ENCODE peak calls at places on chromosomes 11 and 22, in seven cellular contexts. F is stomach, T is psoas muscle, S is heart left ventricle, I is hepatocyte, J is GM23338, Q is breast epithelium. P is an unnamed sample. For H3K4me1 and H3K27me3, the result is how much of the 10 kb centered on the place peaks cover.

GRCh38 chr11:100789500-100789899 is 102.4 kb downstream of the ARHGAP42 start:
- DNase-seq in F (no peak), T (peak), S (peak), I (peak), J (no peak), Q (no peak), P (peak)

GRCh38 chr11:129724866-129725265 is 90.8 kb upstream of the TMEM45B start:
- DNase-seq in F (no peak), T (no peak), S (no peak), I (no peak), J (no peak), Q (no peak), P (no peak)

GRCh38 chr11:72446929-72447753 is 12.8 kb upstream of the CLPB start:
- DNase-seq in F (no peak), T (no peak), S (no peak), I (peak), J (peak), Q (no peak), P (no peak)

GRCh38 chr11:95732930-95733602 is 56.5 kb downstream of the FAM76B start:
- DNase-seq in F (no peak), T (no peak), S (no peak), I (no peak), J (no peak), Q (no peak), P (no peak)

GRCh38 chr11:82675838-82676237 is 57.8 kb downstream of the FAM181B start:
- DNase-seq in F (no peak), T (no peak), S (no peak), I (no peak), J (peak), Q (no peak), P (no peak)

GRCh38 chr11:94828088-94828487 is 59.9 kb downstream of the AMOTL1 start:
- DNase-seq in F (no peak), T (no peak), S (no peak), I (no peak), J (no peak), Q (no peak), P (no peak)

GRCh38 chr22:39738746-39739145 is 154.8 kb downstream of the ENTHD1 start:
- DNase-seq in F (no peak), T (no peak), S (no peak), I (peak), J (no peak), Q (no peak), P (no peak)

GRCh38 chr11:129972596-129972995 is 30.0 kb downstream of the PRDM10 start:
- DNase-seq in F (no peak), T (no peak), S (no peak), I (no peak), J (peak), Q (no peak), P (no peak)

GRCh38 chr11:68974421-68975194 is 6.2 kb downstream of the MRGPRD start:
- DNase-seq in F (no peak), T (no peak), S (no peak), I (peak), J (peak), Q (no peak), P (no peak)

GRCh38 chr11:2780850-2781412 is 81.1 kb upstream of the KCNQ1OT1 start:
- DNase-seq in F (peak), T (no peak), S (peak), I (no peak), J (no peak), Q (no peak), P (no peak)

GRCh38 chr11:34051349-34052035 is at the start of gene CAPRIN1:
- DNase-seq in F (peak), T (peak), S (peak), I (peak), J (peak), Q (peak), P (peak)

GRCh38 chr11:78961938-78962701 is 387.5 kb upstream of the NARS2 start:
- DNase-seq in F (no peak), T (no peak), S (no peak), I (peak), J (peak), Q (no peak), P (no peak)

GRCh38 chr11:108069947-108070346 is 51.4 kb upstream of the ACAT1 start:
- DNase-seq in F (no peak), T (no peak), S (no peak), I (no peak), J (no peak), Q (no peak), P (no peak)

GRCh38 chr22:45857519-45857918 is 119.4 kb downstream of the WNT7B start:
- DNase-seq in F (peak), T (no peak), S (no peak), I (no peak), J (no peak), Q (no peak), P (no peak)

GRCh38 chr11:120880791-120881190 is 143.1 kb upstream of the TBCEL start:
- DNase-seq in F (no peak), T (no peak), S (no peak), I (no peak), J (no peak), Q (no peak), P (no peak)

GRCh38 chr22:35102663-35103062 is 36.7 kb downstream of the ISX start:
- DNase-seq in F (no peak), T (no peak), S (no peak), I (peak), J (peak), Q (no peak), P (no peak)

GRCh38 chr11:17894929-17895658 is 117.8 kb downstream of the SERGEF start:
- DNase-seq in F (no peak), T (no peak), S (no peak), I (no peak), J (no peak), Q (no peak), P (no peak)

GRCh38 chr11:86696004-86696403 is 23.6 kb upstream of the ME3 start:
- DNase-seq in F (no peak), T (no peak), S (no peak), I (peak), J (no peak), Q (no peak), P (no peak)

GRCh38 chr22:23256138-23256932 is 76.0 kb downstream of the BCR start:
- DNase-seq in F (no peak), T (no peak), S (no peak), I (no peak), J (no peak), Q (no peak), P (no peak)

GRCh38 chr11:46675288-46675851 is 25.0 kb downstream of the ARHGAP1 start:
- DNase-seq in F (peak), T (peak), S (peak), I (peak), J (no peak), Q (peak), P (peak)

GRCh38 chr22:31475778-31476177 is 13.9 kb downstream of the EIF4ENIF1 start:
- DNase-seq in F (no peak), T (no peak), S (no peak), I (no peak), J (no peak), Q (no peak), P (no peak)

GRCh38 chr11:126890561-126890960 is 110.0 kb downstream of the KIRREL3 start:
- DNase-seq in F (no peak), T (no peak), S (no peak), I (no peak), J (peak), Q (no peak), P (no peak)

GRCh38 chr11:35683728-35684339 is 21.3 kb downstream of the TRIM44 start:
- DNase-seq in F (no peak), T (no peak), S (no peak), I (no peak), J (no peak), Q (no peak), P (no peak)

GRCh38 chr11:72598901-72599300 is 75.3 kb downstream of the PDE2A start:
- DNase-seq in F (peak), T (peak), S (peak), I (peak), J (peak), Q (no peak), P (no peak)

GRCh38 chr11:45298718-45299117 is 12.6 kb upstream of the SYT13 start:
- DNase-seq in F (no peak), T (no peak), S (no peak), I (no peak), J (peak), Q (no peak), P (no peak)

GRCh38 chr11:31492320-31492913 is 17.0 kb downstream of the IMMP1L start:
- DNase-seq in F (no peak), T (no peak), S (no peak), I (no peak), J (no peak), Q (no peak), P (no peak)

GRCh38 chr11:63240098-63240497 is 3.3 kb downstream of the SLC22A25 start:
- DNase-seq in F (no peak), T (no peak), S (no peak), I (no peak), J (no peak), Q (no peak), P (no peak)

GRCh38 chr22:32482708-32483107 is 8.1 kb downstream of the FBXO7 start:
- DNase-seq in F (no peak), T (no peak), S (no peak), I (no peak), J (no peak), Q (no peak), P (no peak)

GRCh38 chr22:44698531-44699421 is 3.2 kb upstream of the PRR5 start:
- DNase-seq in F (no peak), T (no peak), S (no peak), I (peak), J (peak), Q (no peak), P (no peak)

GRCh38 chr11:8016396-8016949 is 29.3 kb downstream of the EIF3F start:
- DNase-seq in F (no peak), T (no peak), S (no peak), I (no peak), J (peak), Q (no peak), P (no peak)

GRCh38 chr11:59206635-59207034 is 6.1 kb downstream of the MPEG1 start:
- DNase-seq in F (peak), T (no peak), S (no peak), I (peak), J (peak), Q (no peak), P (no peak)

GRCh38 chr11:15179167-15179566 is 64.4 kb downstream of the INSC start:
- DNase-seq in F (no peak), T (no peak), S (no peak), I (peak), J (no peak), Q (no peak), P (no peak)

GRCh38 chr11:11416917-11417316 is 63.9 kb upstream of the CSNK2A3 start:
- DNase-seq in F (no peak), T (no peak), S (no peak), I (no peak), J (no peak), Q (no peak), P (peak)

GRCh38 chr11:132101861-132102260 is 731.4 kb downstream of the NTM start:
- DNase-seq in F (no peak), T (no peak), S (no peak), I (no peak), J (no peak), Q (no peak), P (no peak)

GRCh38 chr22:22362939-22363338 is 118.4 kb downstream of the VPREB1 start:
- DNase-seq in F (no peak), T (no peak), S (no peak), I (no peak), J (no peak), Q (no peak), P (no peak)

GRCh38 chr22:49880281-49880680 is 26.6 kb downstream of the ZBED4 start:
- DNase-seq in F (no peak), T (no peak), S (no peak), I (no peak), J (peak), Q (no peak), P (no peak)

GRCh38 chr11:70696076-70696475 is 297.7 kb downstream of the CTTN start:
- DNase-seq in F (no peak), T (no peak), S (no peak), I (no peak), J (no peak), Q (no peak), P (no peak)

GRCh38 chr22:33561149-33561807 is 359.0 kb downstream of the LARGE1 start:
- DNase-seq in F (peak), T (no peak), S (no peak), I (no peak), J (no peak), Q (no peak), P (no peak)

GRCh38 chr11:116951762-116952161 is 114.3 kb upstream of the APOA1 start:
- DNase-seq in F (no peak), T (no peak), S (no peak), I (no peak), J (no peak), Q (no peak), P (no peak)

GRCh38 chr11:116953525-116954284 is 116.3 kb upstream of the APOA1 start:
- DNase-seq in F (no peak), T (no peak), S (no peak), I (no peak), J (no peak), Q (no peak), P (no peak)

GRCh38 chr11:116955949-116956348 is 118.5 kb upstream of the APOA1 start:
- DNase-seq in F (no peak), T (no peak), S (peak), I (no peak), J (peak), Q (no peak), P (peak)

GRCh38 chr11:116958246-116958645 is 120.8 kb upstream of the APOA1 start:
- DNase-seq in F (no peak), T (no peak), S (no peak), I (no peak), J (no peak), Q (no peak), P (no peak)

DNA sequence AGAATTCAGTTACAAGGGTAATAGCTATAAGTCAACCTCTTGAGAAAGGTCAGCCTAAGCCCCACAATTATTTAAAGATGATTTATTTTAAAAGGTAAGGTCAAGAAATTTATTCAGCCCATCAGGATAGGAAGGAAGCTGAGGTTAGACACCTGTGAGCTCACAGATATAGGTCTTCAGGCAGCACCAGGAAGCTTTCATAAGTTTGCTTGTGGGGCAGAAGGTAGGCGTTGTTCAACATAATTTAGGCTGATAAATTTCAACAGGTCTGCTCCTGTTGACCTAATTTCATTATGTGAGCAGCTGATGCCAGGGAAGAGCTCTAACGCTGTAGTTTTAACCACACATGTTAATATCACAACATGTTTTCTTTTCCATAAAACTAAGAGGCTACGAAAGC is 118.1 kb upstream of the APOA1 start:
- DNase-seq in F (no peak), T (no peak), S (no peak), I (no peak), J (no peak), Q (no peak), P (no peak)
- H3K4me1 ChIP-seq in F (under half), T (under half), S (under half), I (under half), J (under half), Q (under half), P (under half)

DNA sequence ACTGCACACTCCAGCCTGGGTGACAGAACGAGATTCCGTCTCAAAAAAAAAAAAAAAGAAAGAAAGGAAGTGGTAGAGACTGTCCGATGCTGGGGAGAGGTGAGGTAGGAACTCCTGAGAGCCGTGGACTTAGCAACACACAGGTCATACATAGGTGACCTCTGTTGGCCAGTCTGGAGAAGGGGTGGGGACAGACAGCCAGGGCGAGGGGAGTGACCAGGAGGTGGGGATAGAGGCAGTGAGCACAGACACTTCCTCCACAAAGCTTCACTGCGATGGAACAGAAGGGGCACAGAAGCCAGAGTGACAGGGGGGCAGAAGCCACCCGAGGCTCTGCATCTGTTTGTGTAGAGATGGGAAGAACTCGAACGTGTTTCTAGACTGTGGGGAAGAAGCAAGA is 47.1 kb downstream of the MYH9 start:
- DNase-seq in F (peak), T (no peak), S (no peak), I (no peak), J (no peak), Q (no peak), P (no peak)
- TF ChIP-seq CTCF in F (no peak), T (no peak), S (no peak), I (peak), J (no peak), Q (no peak), P (no peak)

GRCh38 chr11:75145972-75146519 is 4.9 kb upstream of the SLCO2B1 start:
- DNase-seq in F (no peak), T (no peak), S (no peak), I (no peak), J (no peak), Q (no peak), P (no peak)

GRCh38 chr11:75147875-75148263 is 3.0 kb upstream of the SLCO2B1 start:
- DNase-seq in F (no peak), T (peak), S (peak), I (no peak), J (no peak), Q (no peak), P (peak)

GRCh38 chr11:75147191-75147874 is 3.6 kb upstream of the SLCO2B1 start:
- DNase-seq in F (no peak), T (no peak), S (no peak), I (no peak), J (no peak), Q (no peak), P (no peak)

GRCh38 chr11:75145196-75145971 is 5.5 kb upstream of the SLCO2B1 start:
- DNase-seq in F (no peak), T (no peak), S (no peak), I (no peak), J (no peak), Q (no peak), P (no peak)

DNA sequence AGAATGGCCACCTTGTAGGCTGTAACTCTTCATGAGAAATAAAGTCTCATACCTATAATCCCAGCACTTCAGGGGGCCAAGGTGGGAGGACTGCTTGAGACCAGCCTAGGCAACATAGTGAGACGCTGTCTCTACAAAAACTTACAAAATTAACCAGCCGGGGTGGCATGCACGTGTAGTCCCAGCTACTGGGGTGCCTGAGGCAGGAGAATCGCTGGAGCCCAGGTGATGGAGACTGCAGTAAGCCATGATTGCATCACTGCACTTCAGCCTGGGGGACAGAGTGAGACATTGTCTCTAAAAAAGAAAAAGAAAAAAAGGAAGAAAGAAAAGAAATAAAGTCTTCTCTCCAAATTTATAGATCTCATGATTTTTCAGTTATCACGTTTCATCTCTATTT is 4.2 kb upstream of the SLCO2B1 start:
- DNase-seq in F (no peak), T (no peak), S (no peak), I (no peak), J (no peak), Q (no peak), P (no peak)
- H3K27me3 ChIP-seq in F (under half), T (under half), S (under half), I (under half), J (under half), Q (under half), P (under half)

DNA sequence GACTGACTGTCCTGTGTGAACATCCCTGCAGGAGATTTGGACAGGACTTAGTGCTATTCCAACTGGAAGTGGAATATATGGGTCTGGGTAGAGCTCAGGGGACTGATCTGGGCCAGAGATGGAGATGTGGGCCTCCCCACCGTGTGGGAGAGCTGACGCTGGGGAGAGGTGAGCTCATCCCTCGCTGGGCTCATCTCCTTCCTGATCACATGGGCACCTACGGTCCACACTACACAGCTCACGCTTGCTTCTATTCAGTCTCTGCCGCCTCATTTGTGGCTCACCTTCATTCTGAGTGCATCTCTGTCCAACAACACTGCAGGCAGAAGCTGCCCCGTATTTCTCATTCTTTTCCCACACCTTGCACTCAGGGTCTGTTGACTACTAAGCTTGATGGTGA is 16.6 kb upstream of the RAB1B start:
- DNase-seq in F (no peak), T (no peak), S (no peak), I (no peak), J (no peak), Q (no peak), P (no peak)
- H3K4me1 ChIP-seq in F (under half), T (under half), S (under half), I (under half), J (under half), Q (under half), P (under half)

DNA sequence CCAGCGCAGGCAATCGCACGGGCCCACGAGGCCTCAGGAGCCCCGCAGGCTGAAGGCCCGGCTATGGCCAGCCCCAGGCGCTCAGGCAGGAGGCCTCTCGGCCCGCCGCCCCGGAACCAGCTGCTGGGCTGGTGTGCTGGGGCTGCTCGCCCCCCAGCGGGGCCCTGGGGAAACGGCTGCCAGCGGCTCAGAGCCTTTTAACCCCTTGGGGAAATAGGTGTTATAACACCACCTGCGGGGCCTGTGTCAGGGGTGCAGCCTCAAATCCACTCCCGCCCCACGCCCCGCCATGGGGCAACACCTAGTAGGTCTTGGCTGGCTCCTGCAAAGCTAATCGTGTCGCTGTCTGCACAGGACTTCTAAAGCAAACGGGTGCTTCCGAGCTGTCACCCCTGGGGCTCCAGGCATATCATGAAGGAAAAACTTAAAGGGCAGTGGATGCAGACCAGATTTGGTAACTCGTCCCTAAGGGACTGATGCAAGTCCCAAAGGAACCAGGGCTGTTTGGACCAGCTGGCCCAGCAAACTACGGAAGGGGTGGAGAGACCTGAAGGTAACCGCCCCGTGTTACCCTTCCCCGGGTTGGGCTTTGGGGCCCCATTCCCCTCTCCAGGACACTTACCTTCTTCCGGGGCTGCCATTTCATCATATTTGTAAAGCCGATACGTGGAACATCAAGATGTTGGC is 237.2 kb downstream of the TTC28 start:
- DNase-seq in F (peak), T (peak), S (peak), I (peak), J (peak), Q (peak), P (peak)
- TF ChIP-seq CTCF in F (peak), T (peak), S (peak), I (peak), J (peak), Q (peak), P (peak)